ENCODE peak calls at places on chromosomes 2 and 18, in ten cellular contexts. W is prostate gland, A is endodermal cell, P is hepatocyte, T is SK-N-SH, X is ovary, E is tibial nerve, F is A549, L is uterus, J is IMR-90. K is an unnamed sample.
A peak's percentile ranks its signal among the peaks of the same experiment; 100 is the strongest.

GRCh38 chr2:206642075-206643025 is at the start of gene FAM237A:
- DNase-seq in J (peak; percentile 57), E (no peak), P (peak; percentile 84), X (peak; percentile 25), F (no peak), L (no peak), A (peak; percentile 91), T (peak; percentile 68), W (no peak), K (peak; percentile 70)

GRCh38 chr2:20674974-20675679 is 8.2 kb downstream of the GDF7 start:
- DNase-seq in F (no peak), W (no peak), J (peak; percentile 87), E (no peak), X (no peak), L (peak; percentile 83), A (peak; percentile 51), P (peak; percentile 51), T (no peak), K (no peak)

GRCh38 chr2:112656679-112657078 is 10.9 kb downstream of the SLC20A1 start:
- DNase-seq in P (no peak), L (no peak), T (no peak), X (no peak), A (no peak), J (no peak), W (no peak), F (no peak), E (no peak), K (no peak)

GRCh38 chr18:26004827-26005226 is 85.6 kb downstream of the SS18 start:
- DNase-seq in E (no peak), T (no peak), L (no peak), J (no peak), F (no peak), A (no peak), W (no peak), P (no peak), X (no peak), K (no peak)

GRCh38 chr2:36355157-36355889 is at the start of gene CRIM1:
- DNase-seq in X (peak; percentile 90), T (peak; percentile 82), A (peak; percentile 94), P (peak; percentile 96), F (peak; percentile 70), J (peak; percentile 91), E (peak; percentile 75), W (peak; percentile 92), L (peak; percentile 88), K (no peak)

GRCh38 chr18:14971461-14972185 is 223.7 kb downstream of the ANKRD30B start:
- DNase-seq in L (no peak), E (no peak), W (no peak), T (no peak), X (no peak), J (no peak), P (no peak), F (no peak), A (no peak), K (no peak)

GRCh38 chr2:31217465-31218200 is at the start of gene CAPN14:
- DNase-seq in X (no peak), P (peak; percentile 19), L (no peak), J (no peak), W (no peak), F (no peak), A (no peak), E (no peak), T (no peak), K (no peak)

GRCh38 chr18:27094621-27095020 is 90.5 kb downstream of the CHST9 start:
- DNase-seq in W (no peak), A (no peak), E (no peak), T (no peak), X (no peak), P (no peak), F (no peak), L (no peak), J (no peak), K (no peak)

GRCh38 chr2:200506679-200507078 is 3.2 kb downstream of the KCTD18 start:
- DNase-seq in W (no peak), F (no peak), X (no peak), T (no peak), A (no peak), L (no peak), J (no peak), P (no peak), E (no peak), K (no peak)

GRCh38 chr2:233419626-233420431 is 65.5 kb downstream of the DGKD start:
- DNase-seq in L (no peak), P (no peak), E (no peak), A (no peak), X (no peak), T (no peak), F (no peak), J (peak; percentile 31), W (no peak), K (peak; percentile 22)
- H3K4me1 ChIP-seq in L (no peaks in the 10 kb centered on the region), P (peaks cover 37% of the 10 kb centered on the region), E (peaks cover 20% of the 10 kb centered on the region), A (peaks cover 11% of the 10 kb centered on the region), X (peaks cover 19% of the 10 kb centered on the region), T (peaks cover 29% of the 10 kb centered on the region), F (peaks cover 100% of the 10 kb centered on the region), J (peaks cover 23% of the 10 kb centered on the region), W (peaks cover 7% of the 10 kb centered on the region), K (no peaks in the 10 kb centered on the region)

GRCh38 chr2:231685349-231686191 is 22.8 kb upstream of the PTMA start:
- DNase-seq in T (peak; percentile 56), W (no peak), X (no peak), F (no peak), J (no peak), A (peak; percentile 84), E (no peak), P (no peak), L (no peak), K (no peak)
- H3K4me3 ChIP-seq in T (no peak overlapping the region), W (no peak overlapping the region), X (no peak overlapping the region), F (no peak overlapping the region), J (no peak overlapping the region), A (no peak overlapping the region), E (no peak overlapping the region), P (no peak overlapping the region), L (no peak overlapping the region), K (no peak overlapping the region)

DNA sequence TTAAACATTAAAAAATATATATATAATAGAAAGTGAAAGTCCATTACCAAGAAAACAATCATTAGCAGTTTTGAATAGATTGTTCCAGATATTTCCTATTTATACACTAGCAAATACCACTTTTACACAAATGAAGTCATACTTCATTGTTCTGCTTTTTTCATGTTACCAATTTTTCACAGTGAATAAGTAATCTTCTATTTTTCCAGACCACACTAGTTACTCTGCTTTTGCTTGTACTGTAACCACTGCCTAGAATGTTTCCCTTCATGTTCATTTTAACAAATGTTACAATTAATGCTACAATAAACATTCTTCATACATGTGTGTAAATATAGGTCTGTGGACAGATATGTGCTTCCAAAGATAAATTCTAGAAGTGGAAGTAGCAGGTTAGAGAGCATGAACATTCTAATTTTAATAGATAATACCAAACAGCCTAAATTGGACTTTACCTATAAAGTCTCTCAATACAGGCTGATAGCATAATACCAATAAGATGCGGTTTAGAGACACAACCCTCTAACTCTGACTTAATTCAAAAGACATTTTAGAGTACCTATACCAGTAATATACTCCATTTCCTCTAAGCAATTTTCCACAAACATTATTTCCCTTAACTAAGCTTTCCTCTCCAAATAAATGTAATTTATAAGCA is 17.0 kb downstream of the ITSN2 start:
- DNase-seq in L (no peak), J (no peak), W (no peak), F (no peak), P (no peak), E (no peak), X (no peak), A (no peak), T (no peak), K (no peak)
- H3K4me1 ChIP-seq in L (no peaks in the 10 kb centered on the region), J (peaks cover 3% of the 10 kb centered on the region), W (no peaks in the 10 kb centered on the region), F (peaks cover 8% of the 10 kb centered on the region), P (no peaks in the 10 kb centered on the region), E (peaks cover 31% of the 10 kb centered on the region), X (peaks cover 3% of the 10 kb centered on the region), A (no peaks in the 10 kb centered on the region), T (no peaks in the 10 kb centered on the region), K (no peaks in the 10 kb centered on the region)

DNA sequence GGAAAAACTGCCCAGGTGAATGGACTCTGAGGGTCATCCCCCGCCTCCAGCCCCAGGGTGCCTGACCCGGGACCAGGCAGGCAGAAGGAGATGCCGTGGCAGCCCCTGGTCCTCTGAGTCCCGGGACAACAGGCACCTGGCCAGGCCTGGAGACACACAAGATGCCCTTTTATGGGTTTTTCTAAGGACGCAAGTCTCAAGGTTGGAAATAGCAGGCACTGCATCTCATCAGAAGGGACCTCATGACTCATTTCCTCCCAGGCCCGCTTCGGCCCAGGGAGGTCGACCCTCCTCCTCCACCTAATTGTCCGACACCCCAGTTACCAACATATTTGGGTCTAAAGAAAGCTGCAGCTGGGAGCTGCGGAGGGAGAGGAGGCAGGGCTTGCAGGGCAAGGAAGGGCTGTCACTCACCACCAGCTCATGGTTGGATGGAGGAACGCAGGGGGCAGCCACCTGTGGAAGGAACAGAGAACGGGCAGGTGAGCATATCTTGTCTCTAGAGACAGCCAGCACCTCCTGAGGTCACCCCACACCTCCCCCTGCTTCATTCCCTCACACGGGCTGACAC is 82.9 kb downstream of the TNS1 start:
- DNase-seq in F (no peak), E (no peak), X (no peak), P (no peak), A (peak; percentile 79), W (no peak), T (no peak), L (peak; percentile 81), J (peak; percentile 91), K (no peak)
- H3K4me3 ChIP-seq in F (no peak overlapping the region), E (no peak overlapping the region), X (no peak overlapping the region), P (no peak overlapping the region), A (no peak overlapping the region), W (no peak overlapping the region), T (peak overlapping the region; percentile 35), L (peak overlapping the region; percentile 14), J (no peak overlapping the region), K (no peak overlapping the region)

GRCh38 chr2:217793566-217794132 is 209.1 kb downstream of the TNS1 start:
- DNase-seq in W (no peak), L (no peak), T (peak; percentile 11), F (no peak), J (no peak), X (no peak), A (peak; percentile 28), E (no peak), P (no peak), K (no peak)
- H3K4me1 ChIP-seq in W (no peaks in the 10 kb centered on the region), L (no peaks in the 10 kb centered on the region), T (no peaks in the 10 kb centered on the region), F (peaks cover 11% of the 10 kb centered on the region), J (peaks cover 14% of the 10 kb centered on the region), X (peaks cover 11% of the 10 kb centered on the region), A (no peaks in the 10 kb centered on the region), E (peaks cover 77% of the 10 kb centered on the region), P (no peaks in the 10 kb centered on the region), K (no peaks in the 10 kb centered on the region)